ENCODE peak calls at places on chromosomes 13 and 19, in five cellular contexts. D, Y, Q, I and U are unnamed samples.

GRCh38 chr13:113849981-113850721 is 13.7 kb downstream of the GAS6 start:
- DNase-seq in D (no peak), Y (no peak), Q (no peak), I (no peak), U (no peak)

GRCh38 chr13:90232291-90232690 is 1115.2 kb upstream of the MIR17HG start:
- DNase-seq in D (no peak), Y (no peak), Q (no peak), I (no peak), U (peak)

GRCh38 chr19:19388568-19389555 is 16.6 kb upstream of the GATAD2A start:
- DNase-seq in D (no peak), Y (no peak), Q (no peak), I (no peak), U (peak)

GRCh38 chr19:8476524-8476923 is 25.9 kb downstream of the PRAM1 start:
- DNase-seq in D (no peak), Y (no peak), Q (no peak), I (no peak), U (no peak)

GRCh38 chr13:99931462-99931861 is 40.1 kb downstream of the ZIC5 start:
- DNase-seq in D (no peak), Y (no peak), Q (no peak), I (no peak), U (no peak)

GRCh38 chr13:24050292-24050711 is 110.2 kb upstream of the SPATA13 start:
- DNase-seq in D (no peak), Y (peak), Q (peak), I (peak), U (peak)

GRCh38 chr13:108176685-108177274 is 38.6 kb downstream of the LIG4 start:
- DNase-seq in D (peak), Y (peak), Q (no peak), I (peak), U (peak)

GRCh38 chr13:33285420-33286124 is at the start of gene STARD13:
- DNase-seq in D (peak), Y (peak), Q (peak), I (peak), U (peak)

GRCh38 chr19:14413765-14414171 is 5.4 kb downstream of the DDX39A start:
- DNase-seq in D (no peak), Y (peak), Q (no peak), I (peak), U (peak)

GRCh38 chr19:1648926-1649541 is 3.4 kb downstream of the TCF3 start:
- DNase-seq in D (peak), Y (no peak), Q (no peak), I (no peak), U (no peak)

GRCh38 chr13:47326061-47326460 is 429.2 kb upstream of the HTR2A start:
- DNase-seq in D (no peak), Y (peak), Q (no peak), I (peak), U (no peak)

GRCh38 chr13:66665991-66666390 is 564.1 kb downstream of the PCDH9 start:
- DNase-seq in D (peak), Y (peak), Q (no peak), I (peak), U (peak)

GRCh38 chr13:39401091-39401647 is 201.8 kb downstream of the LHFPL6 start:
- DNase-seq in D (no peak), Y (no peak), Q (no peak), I (no peak), U (no peak)

GRCh38 chr13:20436505-20436904 is 89.2 kb downstream of the CRYL1 start:
- DNase-seq in D (no peak), Y (no peak), Q (no peak), I (no peak), U (no peak)

GRCh38 chr13:66660013-66660804 is 569.9 kb downstream of the PCDH9 start:
- DNase-seq in D (no peak), Y (peak), Q (no peak), I (peak), U (peak)

GRCh38 chr13:39095500-39095899 is 57.2 kb downstream of the NHLRC3 start:
- DNase-seq in D (no peak), Y (no peak), Q (no peak), I (no peak), U (no peak)

GRCh38 chr19:47109541-47110375 is 3.8 kb downstream of the ZC3H4 start:
- DNase-seq in D (peak), Y (peak), Q (no peak), I (peak), U (peak)

GRCh38 chr19:4023600-4024398 is 16.3 kb downstream of the PIAS4 start:
- DNase-seq in D (no peak), Y (no peak), Q (peak), I (no peak), U (no peak)

GRCh38 chr13:32259116-32259515 is 56.0 kb downstream of the ZAR1L start:
- DNase-seq in D (no peak), Y (no peak), Q (no peak), I (no peak), U (no peak)
- TF ChIP-seq CTCF in D (peak), Y (peak), Q (no peak), I (no peak), U (peak)

DNA sequence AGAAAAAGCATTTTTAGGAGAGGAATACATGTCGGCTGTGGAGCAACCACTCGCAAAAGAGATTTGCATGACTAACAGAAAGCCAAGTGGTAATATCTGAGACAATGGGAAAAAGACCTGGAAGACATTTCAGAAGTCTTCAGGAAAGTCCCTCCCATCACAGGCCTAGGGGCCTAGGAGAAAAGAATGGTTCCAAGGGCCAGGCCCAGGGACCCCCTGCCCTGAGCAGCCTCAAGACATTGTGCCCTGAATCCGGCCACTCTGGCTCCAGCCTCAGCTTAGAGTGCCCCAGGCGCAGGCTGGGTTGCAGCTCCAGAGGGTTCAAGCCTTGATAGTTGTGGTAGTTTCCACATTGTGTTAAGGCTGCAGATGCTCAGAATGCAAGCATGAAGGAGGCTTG is 9.4 kb downstream of the ZNF221 start:
- DNase-seq in D (no peak), Y (no peak), Q (no peak), I (no peak), U (no peak)
- H3K4me3 ChIP-seq in D (no peak), Y (no peak), Q (no peak), I (no peak), U (no peak)

GRCh38 chr19:45130888-45131615 is 29.7 kb downstream of the NKPD1 start:
- DNase-seq in D (peak), Y (no peak), Q (no peak), I (no peak), U (peak)
- TF ChIP-seq CTCF in D (peak), Y (no peak), Q (no peak), I (peak), U (peak)

DNA sequence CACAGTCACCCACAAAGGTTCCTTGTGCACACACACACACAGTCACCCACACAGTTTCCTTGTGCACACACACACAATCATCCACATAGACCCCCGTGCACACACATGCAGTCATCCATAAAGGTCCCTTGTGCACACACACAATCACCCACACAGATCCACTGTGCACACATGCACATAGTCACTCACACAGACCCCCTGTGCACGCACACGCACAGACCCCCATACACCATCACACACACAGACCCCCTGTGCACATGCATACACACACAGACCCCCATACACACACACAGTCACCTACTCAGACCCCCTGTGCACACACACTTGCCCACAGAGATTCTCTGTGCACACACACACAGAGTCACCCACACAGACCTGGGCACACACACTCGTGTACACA is 107.1 kb downstream of the HSPH1 start:
- DNase-seq in D (no peak), Y (no peak), Q (no peak), I (no peak), U (no peak)
- H3K4me3 ChIP-seq in D (no peak), Y (no peak), Q (no peak), I (no peak), U (no peak)

GRCh38 chr19:53809518-53810186 is 14.5 kb downstream of the NLRP12 start:
- DNase-seq in D (no peak), Y (no peak), Q (no peak), I (peak), U (peak)

GRCh38 chr19:53813996-53814395 is 10.1 kb downstream of the NLRP12 start:
- DNase-seq in D (no peak), Y (no peak), Q (no peak), I (no peak), U (no peak)

GRCh38 chr19:53810891-53811290 is 13.2 kb downstream of the NLRP12 start:
- DNase-seq in D (no peak), Y (no peak), Q (no peak), I (no peak), U (no peak)

GRCh38 chr19:53810187-53810546 is 13.9 kb downstream of the NLRP12 start:
- DNase-seq in D (no peak), Y (no peak), Q (no peak), I (no peak), U (no peak)

DNA sequence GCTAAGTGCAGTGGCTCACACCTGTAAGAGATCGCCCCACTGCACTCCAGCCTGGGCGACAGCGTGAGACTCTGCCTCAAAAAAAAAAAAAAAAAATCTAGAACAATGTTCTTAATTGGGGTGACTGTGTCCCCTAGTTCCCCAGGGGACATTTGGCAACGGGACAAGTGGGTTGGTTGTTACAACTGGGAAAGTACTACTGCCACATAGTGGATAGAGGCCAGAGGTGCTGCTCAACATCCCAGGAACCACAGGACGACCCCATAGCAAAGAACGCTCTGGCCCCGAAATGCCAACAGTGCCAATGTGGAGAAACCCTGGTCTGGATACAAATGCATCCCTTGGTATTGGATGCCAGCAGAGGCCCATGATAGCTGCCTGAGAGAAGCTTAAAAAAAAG is 11.8 kb downstream of the NLRP12 start:
- DNase-seq in D (no peak), Y (no peak), Q (no peak), I (no peak), U (no peak)
- TF ChIP-seq CTCF in D (no peak), Y (peak), Q (no peak), I (peak), U (peak)